ENCODE peak calls at places on chromosomes 1 and 21, in ten cellular contexts. A is RCC 7860; R is A673; I is activated effector memory CD4-positive, alpha-beta T cell treated with Interleukin-2 at 50 U/mL for 16 hours; C is stimulated activated CD8-positive, alpha-beta memory T cell treated with anti-CD3 and anti-CD28 coated beads, Interleukin-15, amount 100 ng/mL, for 4 hours; E is HT1080; V is T-helper 17 cell; B is foreskin fibroblast; D is progenitor cell of endocrine pancreas; U is activated CD4-positive, alpha-beta T cell treated with anti-CD3 and anti-CD28 coated beads, Interleukin-2, amount 50 U/mL, for 48 hours. Q is an unnamed sample.
A peak's percentile ranks its signal among the peaks of the same experiment; 100 is the strongest.

GRCh38 chr1:182652933-182653332 is 31.5 kb downstream of the RGS8 start:
- DNase-seq in A (no peak), R (no peak), I (no peak), C (no peak), E (no peak), V (no peak), B (no peak), D (no peak), U (no peak), Q (no peak)

GRCh38 chr21:29691616-29692491 is 247.9 kb downstream of the GRIK1 start:
- DNase-seq in A (no peak), R (no peak), I (no peak), C (no peak), E (no peak), V (no peak), B (no peak), D (no peak), U (no peak), Q (no peak)

GRCh38 chr1:205554016-205554811 is 49.7 kb downstream of the CDK18 start:
- DNase-seq in A (no peak), R (no peak), I (no peak), C (no peak), E (no peak), V (no peak), B (no peak), D (no peak), U (no peak), Q (no peak)

GRCh38 chr1:239997160-239997514 is 94.5 kb upstream of the FMN2 start:
- DNase-seq in A (no peak), R (no peak), I (no peak), C (no peak), E (no peak), V (no peak), B (no peak), D (no peak), U (no peak), Q (no peak)

GRCh38 chr1:232132572-232132971 is 497.4 kb downstream of the SIPA1L2 start:
- DNase-seq in A (no peak), R (no peak), I (no peak), C (no peak), E (no peak), V (no peak), B (no peak), D (no peak), U (no peak), Q (no peak)

GRCh38 chr1:219374167-219374566 is 200.5 kb downstream of the LYPLAL1 start:
- DNase-seq in A (no peak), R (no peak), I (no peak), C (no peak), E (no peak), V (no peak), B (no peak), D (no peak), U (no peak), Q (no peak)

GRCh38 chr1:117696567-117696966 is 90.7 kb downstream of the TENT5C start:
- DNase-seq in A (no peak), R (no peak), I (no peak), C (no peak), E (no peak), V (no peak), B (no peak), D (no peak), U (no peak), Q (no peak)

GRCh38 chr1:169009666-169010065 is 96.8 kb upstream of the ATP1B1 start:
- DNase-seq in A (no peak), R (no peak), I (no peak), C (no peak), E (no peak), V (no peak), B (no peak), D (no peak), U (no peak), Q (no peak)

GRCh38 chr1:163168053-163168452 is 34.7 kb downstream of the RGS5 start:
- DNase-seq in A (peak; percentile 92), R (peak; percentile 97), I (no peak), C (no peak), E (peak; percentile 98), V (no peak), B (peak; percentile 98), D (no peak), U (no peak), Q (no peak)

Q was measured in activated T-helper 1 cell treated with Interleukin-2 at 50 U/mL for 16 hours.